ENCODE peak calls at places on chromosome 12, in four cellular contexts. F, D, I and T are unnamed samples.

GRCh38 chr12:95857799-95858198 is 953 bp upstream of the SNRPF start:
- DNase-seq in I (no peak), F (no peak), D (no peak), T (no peak)

GRCh38 chr12:120377611-120378010 is 8.6 kb upstream of the MSI1 start:
- DNase-seq in D (no peak), I (no peak), F (no peak), T (no peak)

GRCh38 chr12:124387510-124387855 is 92.6 kb downstream of the RFLNA start:
- DNase-seq in I (no peak), F (no peak), D (no peak), T (no peak)

GRCh38 chr12:43841253-43841652 is 5.4 kb downstream of the TMEM117 start:
- DNase-seq in I (no peak), F (no peak), D (no peak), T (no peak)

GRCh38 chr12:45235087-45236025 is 19.5 kb downstream of the ANO6 start:
- DNase-seq in F (peak; percentile 84), I (no peak), D (no peak), T (no peak)

GRCh38 chr12:121124402-121125109 is 8.1 kb upstream of the P2RX7 start:
- DNase-seq in F (no peak), D (no peak), I (no peak), T (no peak)

GRCh38 chr12:126663304-126664094 is 1598.3 kb downstream of the AACS start:
- DNase-seq in D (peak; percentile 7), F (no peak), I (no peak), T (no peak)

GRCh38 chr12:110281549-110282342 is 699 bp downstream of the ATP2A2 start:
- DNase-seq in F (peak; percentile 90), D (no peak), I (peak; percentile 59), T (peak; percentile 66)

GRCh38 chr12:43964022-43964421 is 128.1 kb downstream of the TMEM117 start:
- DNase-seq in D (no peak), F (no peak), I (no peak), T (no peak)

GRCh38 chr12:27777141-27777540 is 2.9 kb upstream of the KLHL42 start:
- DNase-seq in D (no peak), F (no peak), I (no peak), T (no peak)

GRCh38 chr12:57846285-57846576 is 298 bp downstream of the CTDSP2 start:
- DNase-seq in I (no peak), F (no peak), D (no peak), T (no peak)

GRCh38 chr12:121009744-121010143 is 6.5 kb downstream of the C12orf43 start:
- DNase-seq in F (no peak), I (peak; percentile 72), D (no peak), T (peak; percentile 82)

GRCh38 chr12:104535383-104535782 is 78.6 kb downstream of the CHST11 start:
- DNase-seq in I (no peak), F (no peak), D (no peak), T (no peak)

GRCh38 chr12:63045020-63045860 is 105.8 kb downstream of the AVPR1A start:
- DNase-seq in D (no peak), F (no peak), I (no peak), T (no peak)

GRCh38 chr12:132162508-132163031 is 18.3 kb downstream of the NOC4L start:
- DNase-seq in I (no peak), F (no peak), D (no peak), T (no peak)

GRCh38 chr12:10205251-10205807 is 7.3 kb upstream of the GABARAPL1 start:
- DNase-seq in I (no peak), F (no peak), D (no peak), T (no peak)

GRCh38 chr12:51216652-51217051 is 1.2 kb downstream of the POU6F1 start:
- DNase-seq in D (no peak), I (no peak), F (no peak), T (no peak)

GRCh38 chr12:51219345-51219744 is 1.5 kb upstream of the POU6F1 start:
- DNase-seq in D (no peak), F (no peak), I (no peak), T (no peak)

GRCh38 chr12:51217968-51218606 is at the start of gene POU6F1:
- DNase-seq in F (peak; percentile 94), D (peak; percentile 73), I (peak; percentile 74), T (peak; percentile 80)

GRCh38 chr12:51217133-51217967 is 512 bp downstream of the POU6F1 start:
- DNase-seq in F (peak; percentile 91), I (peak; percentile 72), D (no peak), T (peak; percentile 81)

GRCh38 chr12:51218607-51219161 is 822 bp upstream of the POU6F1 start:
- DNase-seq in F (no peak), I (no peak), D (no peak), T (no peak)
- TF ChIP-seq POLR2A in F (no peak), I (no peak), D (no peak), T (no peak)

GRCh38 chr12:6612652-6613014 is 5.5 kb upstream of the CHD4 start:
- DNase-seq in I (no peak), F (no peak), D (no peak), T (no peak)
- H3K4me3 ChIP-seq in I (no peak overlapping the region), F (no peak overlapping the region), D (no peak overlapping the region), T (peak overlapping the region; percentile 10)

GRCh38 chr12:39592295-39592694 is 27.3 kb downstream of the ABCD2 start:
- DNase-seq in F (no peak), I (no peak), D (no peak), T (no peak)

GRCh38 chr12:39581592-39581991 is 38.0 kb downstream of the ABCD2 start:
- DNase-seq in I (no peak), F (no peak), D (no peak), T (no peak)

GRCh38 chr12:39586811-39587210 is 32.8 kb downstream of the ABCD2 start:
- DNase-seq in F (no peak), I (no peak), D (no peak), T (no peak)

GRCh38 chr12:39587247-39587646 is 32.4 kb downstream of the ABCD2 start:
- DNase-seq in D (no peak), F (no peak), I (no peak), T (no peak)
- TF ChIP-seq CTCF in D (peak; percentile 23), F (no peak), I (no peak), T (peak; percentile 28)

DNA sequence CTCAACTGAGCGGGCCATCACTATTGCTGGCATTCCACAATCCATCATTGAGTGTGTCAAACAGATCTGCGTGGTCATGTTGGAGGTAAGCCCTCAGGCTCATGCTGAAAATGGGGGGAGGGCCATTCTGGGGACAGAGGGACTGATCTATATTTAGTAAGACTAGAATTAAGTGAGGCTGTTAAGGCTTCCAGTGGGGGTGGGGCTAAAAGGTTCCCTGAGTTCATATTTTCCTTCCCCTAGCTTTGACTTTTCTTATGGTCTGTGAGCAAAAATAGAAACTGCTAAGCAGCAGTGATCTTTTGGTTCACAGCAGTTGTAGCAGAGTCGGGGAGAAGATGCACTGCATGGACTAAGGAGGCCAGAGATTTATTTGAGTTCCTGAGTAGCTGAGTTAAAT is 9.2 kb downstream of the PCBP2 start:
- DNase-seq in I (no peak), D (no peak), F (no peak), T (no peak)
- TF ChIP-seq POLR2A in I (no peak), D (no peak), F (no peak), T (no peak)

GRCh38 chr12:50276912-50277671 is 6.2 kb downstream of the LIMA1 start:
- DNase-seq in I (no peak), D (no peak), F (no peak), T (no peak)

GRCh38 chr12:50268482-50268881 is 14.8 kb downstream of the LIMA1 start:
- DNase-seq in F (no peak), I (no peak), D (no peak), T (no peak)

GRCh38 chr12:50276068-50276467 is 7.3 kb downstream of the LIMA1 start:
- DNase-seq in F (no peak), D (no peak), I (no peak), T (no peak)

GRCh38 chr12:50275545-50275944 is 7.8 kb downstream of the LIMA1 start:
- DNase-seq in F (no peak), D (no peak), I (peak; percentile 86), T (peak; percentile 83)

GRCh38 chr12:50271724-50272247 is 11.5 kb downstream of the LIMA1 start:
- DNase-seq in D (no peak), I (no peak), F (no peak), T (no peak)
- H3K4me3 ChIP-seq in D (no peak overlapping the region), I (no peak overlapping the region), F (no peak overlapping the region), T (peak overlapping the region; percentile 20)

GRCh38 chr12:40762072-40762471 is 69.8 kb downstream of the CNTN1 start:
- DNase-seq in D (no peak), I (no peak), F (no peak), T (no peak)
- TF ChIP-seq CTCF in D (no peak), I (no peak), F (no peak), T (no peak)

GRCh38 chr12:56169225-56169759 is 11.1 kb downstream of the MYL6 start:
- DNase-seq in F (no peak), I (no peak), D (no peak), T (no peak)
- TF ChIP-seq POLR2A in F (no peak), I (no peak), D (no peak), T (no peak)